ENCODE peak calls at places on chromosomes 16 and 17, in nine cellular contexts. G is neural progenitor cell; I is lower lobe of right lung; O is Peyer's patch; C is DND-41; S is right cardiac atrium; Y is CD4-positive, alpha-beta memory T cell; P is HCT116; Z is CD4-positive, CD25-positive, alpha-beta regulatory T cell. X is an unnamed sample. For H3K4me1 and H3K27me3, the result is how much of the 10 kb centered on the place peaks cover.

GRCh38 chr16:48105456-48105855 is 50.3 kb downstream of the ABCC12 start:
- DNase-seq in G (no peak), C (no peak), I (no peak), Z (no peak), Y (no peak), S (no peak), O (no peak), P (no peak), X (no peak)

GRCh38 chr16:83622010-83622409 is 185.8 kb upstream of the HSBP1 start:
- DNase-seq in I (no peak), C (no peak), P (no peak), O (no peak), G (no peak), S (no peak), Z (no peak), Y (no peak), X (no peak)

GRCh38 chr16:29683543-29684090 is 4.6 kb downstream of the QPRT start:
- DNase-seq in Y (no peak), Z (no peak), P (no peak), I (no peak), O (no peak), S (no peak), C (no peak), G (no peak), X (no peak)

GRCh38 chr16:1408171-1408837 is 6.2 kb downstream of the UNKL start:
- DNase-seq in I (peak), O (peak), Z (peak), Y (peak), P (peak), C (peak), G (peak), S (peak), X (peak)

GRCh38 chr16:67372664-67373063 is 20.6 kb downstream of the TPPP3 start:
- DNase-seq in O (no peak), C (no peak), P (peak), I (no peak), G (no peak), Z (no peak), Y (no peak), S (no peak), X (no peak)

GRCh38 chr17:82449883-82450356 is 632 bp downstream of the CYBC1 start:
- DNase-seq in S (no peak), Y (peak), Z (no peak), I (no peak), P (no peak), C (no peak), O (peak), G (no peak), X (no peak)

GRCh38 chr17:68198931-68199836 is 48.7 kb upstream of the AMZ2 start:
- DNase-seq in Y (peak), O (no peak), C (no peak), G (peak), I (no peak), P (no peak), S (peak), Z (peak), X (no peak)

GRCh38 chr17:30312218-30312617 is 20.5 kb upstream of the BLMH start:
- DNase-seq in S (no peak), C (no peak), Y (no peak), Z (no peak), I (no peak), P (no peak), O (no peak), G (no peak), X (no peak)

GRCh38 chr16:15682105-15682570 is 32.1 kb downstream of the NDE1 start:
- DNase-seq in C (no peak), P (peak), I (peak), S (no peak), Y (peak), Z (peak), G (peak), O (no peak), X (no peak)

GRCh38 chr17:41071606-41072375 is 6.1 kb upstream of the KRTAP2-4 start:
- DNase-seq in P (no peak), G (no peak), S (no peak), C (no peak), Y (no peak), Z (no peak), O (no peak), I (no peak), X (no peak)

GRCh38 chr17:81022371-81022729 is 12.6 kb upstream of the BAIAP2 start:
- DNase-seq in C (no peak), O (no peak), I (no peak), Y (no peak), G (no peak), P (no peak), S (no peak), Z (no peak), X (no peak)

GRCh38 chr17:31466096-31466495 is 74.6 kb downstream of the RAB11FIP4 start:
- DNase-seq in G (no peak), C (no peak), P (no peak), O (no peak), S (no peak), I (no peak), Z (no peak), Y (no peak), X (no peak)

GRCh38 chr16:88315543-88316105 is 67.1 kb upstream of the ZNF469 start:
- DNase-seq in O (no peak), Z (no peak), G (no peak), C (no peak), S (no peak), P (peak), I (no peak), Y (no peak), X (no peak)

GRCh38 chr17:47862621-47863440 is 11.9 kb upstream of the SP6 start:
- DNase-seq in O (no peak), I (no peak), C (no peak), S (no peak), Z (no peak), G (no peak), Y (no peak), P (peak), X (no peak)

GRCh38 chr17:47868134-47868533 is 17.2 kb upstream of the SP6 start:
- DNase-seq in Y (no peak), G (no peak), C (no peak), I (no peak), O (no peak), P (no peak), Z (no peak), S (no peak), X (no peak)

GRCh38 chr17:47869114-47869513 is 18.2 kb upstream of the SP6 start:
- DNase-seq in Z (no peak), I (no peak), G (no peak), S (no peak), P (no peak), Y (no peak), C (no peak), O (no peak), X (no peak)

GRCh38 chr17:47866941-47867340 is 16.0 kb upstream of the SP6 start:
- DNase-seq in Y (no peak), G (no peak), P (no peak), O (no peak), C (no peak), I (no peak), S (no peak), Z (no peak), X (no peak)

DNA sequence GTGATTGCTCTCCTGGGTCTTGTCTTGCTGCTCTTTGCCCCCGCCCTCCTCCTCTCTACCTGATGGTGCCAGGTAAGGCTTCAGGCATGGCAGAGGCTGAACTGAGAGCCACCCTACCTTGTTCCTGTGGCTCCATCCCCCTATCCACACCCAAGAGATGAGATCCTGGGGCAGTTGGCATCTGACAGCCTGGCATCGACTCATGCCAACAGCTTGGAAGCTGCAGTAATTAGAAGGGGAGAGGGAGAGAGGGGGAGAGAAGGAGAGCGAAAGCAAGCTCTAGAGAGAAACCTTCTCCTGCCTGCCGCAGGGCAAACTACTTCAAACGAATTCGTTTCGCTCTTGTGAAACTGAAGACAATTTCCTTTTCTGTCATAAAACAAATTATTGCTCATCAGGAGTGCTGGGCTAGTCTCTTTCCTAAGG is 13.8 kb upstream of the SP6 start:
- DNase-seq in G (no peak), O (no peak), C (no peak), S (no peak), Z (no peak), P (no peak), I (no peak), Y (no peak), X (no peak)
- H3K27ac ChIP-seq in G (no peak), O (no peak), C (no peak), S (no peak), Z (no peak), P (no peak), I (no peak), Y (no peak), X (peak)

DNA sequence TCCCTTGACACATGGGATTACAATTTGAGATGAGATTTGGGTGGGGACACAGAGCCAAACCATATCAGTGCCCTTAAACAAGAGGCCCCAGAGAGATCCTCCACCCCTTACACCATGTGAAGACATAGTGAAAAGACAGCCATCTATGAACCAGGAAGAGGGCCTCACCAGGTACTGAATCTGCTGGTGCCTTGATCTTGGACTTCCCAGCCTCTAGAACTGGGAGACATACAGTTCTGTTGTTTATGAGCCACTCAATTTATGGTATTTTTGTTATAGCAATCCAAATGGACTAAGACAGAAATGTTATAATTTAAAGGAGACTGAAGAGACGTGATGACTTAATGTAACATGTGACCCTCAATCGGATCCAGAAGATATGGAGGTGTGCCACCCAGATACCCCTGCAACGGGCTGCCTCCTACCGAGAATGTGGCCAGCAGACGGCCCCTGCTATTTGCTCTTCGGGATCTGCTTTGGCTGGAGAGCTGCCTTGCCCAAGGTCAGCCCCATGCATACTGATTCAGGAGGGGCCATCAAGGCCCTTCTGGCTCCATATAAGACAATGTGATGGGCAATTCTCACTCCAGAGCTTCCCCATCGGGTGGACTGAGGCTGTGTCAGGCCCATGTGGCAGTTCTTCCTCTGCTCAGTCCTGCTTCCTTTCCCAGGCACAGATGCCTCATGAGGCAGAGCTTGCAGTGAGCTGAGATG is 80.6 kb downstream of the NETO2 start:
- DNase-seq in P (no peak), S (no peak), Y (no peak), O (no peak), Z (no peak), G (no peak), C (no peak), I (no peak), X (no peak)
- H3K4me1 ChIP-seq in P (under half), S (under half), Y (under half), O (under half), Z (under half), G (under half), C (under half), I (under half), X (under half)

DNA sequence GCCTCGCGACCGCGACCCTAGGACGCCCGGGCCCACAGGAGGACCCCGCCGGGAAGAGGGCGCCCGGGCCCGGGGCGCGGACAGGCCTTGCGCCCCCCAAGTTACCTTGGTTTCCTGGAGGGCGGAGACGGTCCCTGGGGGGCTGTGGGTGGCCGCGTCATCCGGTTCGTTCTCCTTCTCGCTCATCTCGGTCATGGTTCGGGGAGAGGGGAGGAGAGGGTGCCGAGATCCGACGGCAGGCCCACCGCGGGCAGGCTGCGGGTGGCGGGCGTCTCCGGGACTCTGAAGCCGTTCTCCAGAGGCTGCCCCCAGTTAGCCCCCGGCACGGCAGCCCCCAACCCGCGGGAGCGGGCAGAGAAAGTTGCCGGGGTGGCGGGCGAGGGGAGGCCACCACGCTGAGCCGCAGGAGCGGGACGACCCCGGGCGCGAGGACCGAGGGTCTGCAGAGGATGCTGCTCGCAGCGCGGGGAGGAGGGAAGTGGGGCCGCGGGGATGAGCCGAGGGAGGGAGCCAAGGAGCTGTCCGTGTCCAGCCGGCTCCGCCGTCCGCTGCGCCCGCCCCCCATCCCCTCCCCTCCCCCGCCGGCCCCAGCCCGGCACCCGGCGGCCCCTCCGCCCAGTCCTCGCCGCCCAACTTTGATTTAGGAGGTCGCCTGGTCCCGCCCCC is at the start of gene STAC2:
- DNase-seq in I (no peak), S (no peak), G (no peak), Y (no peak), O (no peak), P (no peak), C (no peak), Z (no peak), X (no peak)
- H3K27me3 ChIP-seq in I (half or more), S (under half), G (half or more), Y (under half), O (under half), P (under half), C (under half), Z (under half), X (under half)

GRCh38 chr16:50696126-50696525 is 2.7 kb downstream of the NOD2 start:
- DNase-seq in I (no peak), G (peak), S (no peak), P (no peak), O (no peak), Z (no peak), Y (peak), C (no peak), X (no peak)
- H3K27ac ChIP-seq in I (peak), G (no peak), S (peak), P (no peak), O (peak), Z (peak), Y (peak), C (no peak), X (no peak)

GRCh38 chr17:35019386-35020179 is 39.3 kb downstream of the LIG3 start:
- DNase-seq in O (no peak), C (no peak), I (no peak), Z (no peak), S (no peak), G (no peak), Y (no peak), P (no peak), X (no peak)
- H3K4me1 ChIP-seq in O (under half), C (under half), I (under half), Z (under half), S (under half), G (under half), Y (under half), P (under half), X (under half)

GRCh38 chr16:52827456-52827855 is 225.2 kb downstream of the CHD9NB start:
- DNase-seq in I (no peak), O (no peak), C (no peak), Y (no peak), G (peak), P (no peak), Z (no peak), S (no peak), X (no peak)
- H3K27me3 ChIP-seq in I (under half), O (under half), C (under half), Y (under half), G (under half), P (under half), Z (under half), S (under half), X (under half)

GRCh38 chr16:70375636-70376611 is 29.2 kb downstream of the DDX19A start:
- DNase-seq in G (no peak), Y (no peak), O (no peak), I (no peak), Z (no peak), P (no peak), C (no peak), S (peak), X (no peak)
- H3K27ac ChIP-seq in G (peak), Y (no peak), O (no peak), I (no peak), Z (no peak), P (no peak), C (no peak), S (no peak), X (peak)

GRCh38 chr17:18190629-18191028 is 7.0 kb downstream of the ALKBH5 start:
- DNase-seq in G (no peak), O (no peak), Y (no peak), C (no peak), Z (no peak), S (no peak), I (no peak), P (no peak), X (no peak)
- H3K4me1 ChIP-seq in G (under half), O (half or more), Y (half or more), C (half or more), Z (half or more), S (under half), I (half or more), P (under half), X (half or more)

X was measured in naive thymus-derived CD4-positive, alpha-beta T cell.